ENCODE peak calls at places on chromosomes 7 and 10, in nine cellular contexts. One of them, this sample, is unnamed. For H3K9me3, H3K36me3 and H3K4me1, the result is how much of the 10 kb centered on the place peaks cover.

GRCh38 chr10:60316029-60316428 is 73.6 kb downstream of the ANK3 start:
- DNase-seq in tibial nerve: no peak
- DNase-seq in ovary: no peak
- DNase-seq in GM23248: no peak
- DNase-seq in HCT116: no peak
- DNase-seq in sigmoid colon: no peak
- DNase-seq in tibial artery: no peak
- DNase-seq in CD8-positive, alpha-beta T cell: no peak
- DNase-seq in SJSA1: no peak
- DNase-seq in this sample: no peak

GRCh38 chr7:44824894-44825526 is 22.9 kb downstream of the H2AZ2 start:
- DNase-seq in ovary: no peak
- DNase-seq in SJSA1: no peak
- DNase-seq in CD8-positive, alpha-beta T cell: no peak
- DNase-seq in sigmoid colon: no peak
- DNase-seq in HCT116: no peak
- DNase-seq in tibial nerve: no peak
- DNase-seq in tibial artery: no peak
- DNase-seq in GM23248: peak
- DNase-seq in this sample: no peak

GRCh38 chr10:23403278-23403677 is 35.6 kb upstream of the OTUD1 start:
- DNase-seq in tibial nerve: no peak
- DNase-seq in sigmoid colon: no peak
- DNase-seq in tibial artery: no peak
- DNase-seq in HCT116: no peak
- DNase-seq in GM23248: no peak
- DNase-seq in ovary: no peak
- DNase-seq in SJSA1: no peak
- DNase-seq in CD8-positive, alpha-beta T cell: no peak
- DNase-seq in this sample: no peak

GRCh38 chr10:89503633-89504345 is 31.6 kb downstream of the SLC16A12 start:
- DNase-seq in sigmoid colon: no peak
- DNase-seq in ovary: no peak
- DNase-seq in tibial nerve: no peak
- DNase-seq in tibial artery: no peak
- DNase-seq in GM23248: no peak
- DNase-seq in CD8-positive, alpha-beta T cell: no peak
- DNase-seq in HCT116: no peak
- DNase-seq in SJSA1: no peak
- DNase-seq in this sample: no peak

GRCh38 chr7:3979956-3980643 is 679.0 kb downstream of the SDK1 start:
- DNase-seq in sigmoid colon: no peak
- DNase-seq in tibial nerve: no peak
- DNase-seq in tibial artery: no peak
- DNase-seq in HCT116: no peak
- DNase-seq in GM23248: no peak
- DNase-seq in SJSA1: no peak
- DNase-seq in ovary: no peak
- DNase-seq in CD8-positive, alpha-beta T cell: no peak
- DNase-seq in this sample: no peak

GRCh38 chr10:110387983-110388681 is 83.4 kb upstream of the SMNDC1 start:
- DNase-seq in HCT116: no peak
- DNase-seq in tibial nerve: no peak
- DNase-seq in GM23248: no peak
- DNase-seq in ovary: no peak
- DNase-seq in tibial artery: no peak
- DNase-seq in sigmoid colon: no peak
- DNase-seq in SJSA1: no peak
- DNase-seq in CD8-positive, alpha-beta T cell: no peak
- DNase-seq in this sample: no peak

GRCh38 chr7:30984359-30985107 is 20.8 kb downstream of the GHRHR start:
- DNase-seq in CD8-positive, alpha-beta T cell: no peak
- DNase-seq in SJSA1: no peak
- DNase-seq in tibial nerve: no peak
- DNase-seq in ovary: no peak
- DNase-seq in GM23248: peak
- DNase-seq in HCT116: peak
- DNase-seq in tibial artery: peak
- DNase-seq in sigmoid colon: no peak
- DNase-seq in this sample: no peak

GRCh38 chr10:60454336-60454735 is 64.7 kb upstream of the ANK3 start:
- DNase-seq in GM23248: no peak
- DNase-seq in CD8-positive, alpha-beta T cell: no peak
- DNase-seq in tibial nerve: no peak
- DNase-seq in tibial artery: no peak
- DNase-seq in ovary: no peak
- DNase-seq in SJSA1: no peak
- DNase-seq in sigmoid colon: no peak
- DNase-seq in HCT116: no peak
- DNase-seq in this sample: no peak

GRCh38 chr7:8638076-8638475 is 204.7 kb downstream of the NXPH1 start:
- DNase-seq in tibial nerve: no peak
- DNase-seq in tibial artery: no peak
- DNase-seq in GM23248: no peak
- DNase-seq in CD8-positive, alpha-beta T cell: no peak
- DNase-seq in ovary: no peak
- DNase-seq in sigmoid colon: no peak
- DNase-seq in HCT116: no peak
- DNase-seq in SJSA1: no peak
- DNase-seq in this sample: no peak

GRCh38 chr7:158108646-158109293 is 478.9 kb downstream of the PTPRN2 start:
- DNase-seq in sigmoid colon: no peak
- DNase-seq in tibial nerve: no peak
- DNase-seq in CD8-positive, alpha-beta T cell: no peak
- DNase-seq in HCT116: no peak
- DNase-seq in tibial artery: no peak
- DNase-seq in ovary: no peak
- DNase-seq in GM23248: no peak
- DNase-seq in SJSA1: peak
- DNase-seq in this sample: no peak
- H3K9me3 ChIP-seq in sigmoid colon: under half
- H3K9me3 ChIP-seq in tibial nerve: under half
- H3K9me3 ChIP-seq in CD8-positive, alpha-beta T cell: under half
- H3K9me3 ChIP-seq in HCT116: under half
- H3K9me3 ChIP-seq in tibial artery: under half
- H3K9me3 ChIP-seq in ovary: under half
- H3K9me3 ChIP-seq in GM23248: under half
- H3K9me3 ChIP-seq in SJSA1: under half
- H3K9me3 ChIP-seq in this sample: under half

DNA sequence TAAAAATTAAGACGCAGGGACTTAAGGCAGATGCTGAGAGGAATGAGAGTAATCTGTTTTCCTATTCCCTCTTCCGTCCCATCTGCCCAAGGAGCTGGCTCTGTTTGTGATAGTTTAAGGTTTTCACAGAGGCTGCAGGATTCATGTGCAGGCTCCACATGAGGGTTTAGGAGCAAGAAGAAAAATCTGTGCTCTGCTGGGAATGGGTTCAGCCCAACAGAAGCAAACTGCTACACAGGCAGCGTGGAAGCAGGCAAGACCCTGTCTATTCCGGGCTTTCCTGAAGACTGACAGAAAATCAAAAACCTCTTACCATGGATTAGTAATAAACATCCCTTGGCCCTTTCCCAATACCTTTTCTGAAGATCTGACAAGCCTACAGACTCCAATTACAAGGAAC is 62.1 kb downstream of the ARMH3 start:
- DNase-seq in SJSA1: no peak
- DNase-seq in HCT116: no peak
- DNase-seq in CD8-positive, alpha-beta T cell: no peak
- DNase-seq in tibial artery: no peak
- DNase-seq in GM23248: no peak
- DNase-seq in ovary: no peak
- DNase-seq in sigmoid colon: no peak
- DNase-seq in tibial nerve: no peak
- DNase-seq in this sample: no peak
- H3K36me3 ChIP-seq in SJSA1: half or more
- H3K36me3 ChIP-seq in HCT116: under half
- H3K36me3 ChIP-seq in CD8-positive, alpha-beta T cell: under half
- H3K36me3 ChIP-seq in tibial artery: half or more
- H3K36me3 ChIP-seq in GM23248: under half
- H3K36me3 ChIP-seq in ovary: under half
- H3K36me3 ChIP-seq in sigmoid colon: under half
- H3K36me3 ChIP-seq in tibial nerve: half or more
- H3K36me3 ChIP-seq in this sample: half or more

DNA sequence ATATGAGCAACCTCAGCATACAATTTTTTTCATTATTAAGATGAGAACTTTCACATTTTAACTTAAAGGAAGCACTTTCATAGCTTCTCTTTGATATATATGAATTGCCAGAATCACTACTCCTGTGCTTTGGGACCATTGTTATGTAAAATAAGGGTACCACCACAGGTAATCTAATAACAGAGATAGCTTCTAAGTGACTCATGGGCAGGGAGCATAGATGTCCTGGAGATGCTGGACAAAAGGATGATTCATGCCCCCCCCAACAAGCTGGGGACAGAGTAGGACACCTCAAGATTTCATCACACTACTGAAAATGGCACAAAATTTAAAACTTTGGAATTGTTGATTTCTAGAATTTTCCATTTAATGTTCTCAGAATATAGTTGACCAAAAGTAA is 641.1 kb downstream of the PCDH15 start:
- DNase-seq in SJSA1: no peak
- DNase-seq in tibial artery: no peak
- DNase-seq in sigmoid colon: no peak
- DNase-seq in tibial nerve: no peak
- DNase-seq in ovary: no peak
- DNase-seq in HCT116: no peak
- DNase-seq in CD8-positive, alpha-beta T cell: no peak
- DNase-seq in GM23248: no peak
- DNase-seq in this sample: no peak
- H3K4me1 ChIP-seq in SJSA1: under half
- H3K4me1 ChIP-seq in tibial artery: under half
- H3K4me1 ChIP-seq in sigmoid colon: under half
- H3K4me1 ChIP-seq in tibial nerve: under half
- H3K4me1 ChIP-seq in ovary: under half
- H3K4me1 ChIP-seq in HCT116: under half
- H3K4me1 ChIP-seq in CD8-positive, alpha-beta T cell: under half
- H3K4me1 ChIP-seq in GM23248: under half
- H3K4me1 ChIP-seq in this sample: under half

DNA sequence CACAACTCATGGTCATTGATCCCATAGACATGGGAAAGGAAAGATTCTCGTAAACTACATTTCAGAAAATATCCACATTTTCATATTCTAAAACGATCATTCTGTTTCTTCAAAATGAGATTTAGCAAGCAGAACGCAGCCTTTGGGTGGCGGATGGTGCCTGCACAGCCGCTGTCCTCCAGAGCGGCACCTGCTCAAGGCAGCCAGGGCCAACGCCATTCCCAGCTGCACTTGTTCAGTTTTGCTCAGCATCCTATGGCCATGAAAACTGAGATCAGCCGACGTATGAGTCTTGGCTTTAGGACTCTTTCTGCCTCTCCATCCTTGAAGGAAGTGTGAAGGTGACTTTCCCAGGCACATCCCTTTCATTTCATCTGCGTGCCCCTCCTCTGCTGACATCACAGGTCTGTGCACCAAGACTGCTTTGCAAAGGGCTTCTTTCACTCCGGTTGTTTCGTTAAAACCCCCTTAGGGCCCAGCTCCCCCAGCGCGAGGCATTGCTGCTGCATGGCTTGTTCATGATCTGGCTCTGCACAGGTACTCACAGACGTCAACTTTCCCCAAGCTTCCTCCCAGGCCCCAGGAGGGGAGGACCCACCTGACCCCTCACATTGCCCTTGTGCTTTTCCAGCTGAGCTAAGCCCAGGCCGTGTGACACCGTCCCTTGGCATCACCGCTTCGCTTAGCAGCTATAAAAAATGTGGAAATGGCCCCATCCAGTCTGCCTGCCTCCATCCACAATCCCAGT is 37.2 kb downstream of the TCERG1L start:
- DNase-seq in tibial artery: no peak
- DNase-seq in tibial nerve: no peak
- DNase-seq in ovary: no peak
- DNase-seq in GM23248: no peak
- DNase-seq in sigmoid colon: no peak
- DNase-seq in HCT116: no peak
- DNase-seq in CD8-positive, alpha-beta T cell: no peak
- DNase-seq in SJSA1: no peak
- DNase-seq in this sample: no peak
- H3K9me3 ChIP-seq in tibial artery: under half
- H3K9me3 ChIP-seq in tibial nerve: under half
- H3K9me3 ChIP-seq in ovary: under half
- H3K9me3 ChIP-seq in GM23248: under half
- H3K9me3 ChIP-seq in sigmoid colon: under half
- H3K9me3 ChIP-seq in HCT116: under half
- H3K9me3 ChIP-seq in CD8-positive, alpha-beta T cell: under half
- H3K9me3 ChIP-seq in SJSA1: under half
- H3K9me3 ChIP-seq in this sample: under half

This sample was measured in effector memory CD4-positive, alpha-beta T cell.